ENCODE peak calls at places on chromosome 21, in four cellular contexts. K is lower lobe of right lung, Q is colonic mucosa, F is DND-41. N is an unnamed sample. For H3K9me3, the result is how much of the 10 kb centered on the place peaks cover.

GRCh38 chr21:44379991-44380865 is 26.8 kb downstream of the TRPM2 start:
- DNase-seq in K (no peak), F (no peak), Q (no peak), N (no peak)

GRCh38 chr21:32456497-32456918 is 44.0 kb downstream of the EVA1C start:
- DNase-seq in Q (no peak), F (no peak), K (no peak), N (no peak)

GRCh38 chr21:42156690-42157605 is 62.0 kb upstream of the ABCG1 start:
- DNase-seq in Q (no peak), K (no peak), F (peak), N (no peak)

GRCh38 chr21:29465528-29465927 is 166.8 kb downstream of the BACH1 start:
- DNase-seq in K (no peak), F (no peak), Q (no peak), N (no peak)

GRCh38 chr21:32524010-32524719 is 61.2 kb downstream of the TCP10L start:
- DNase-seq in K (no peak), F (no peak), Q (no peak), N (no peak)

GRCh38 chr21:44065428-44065827 is 41.8 kb upstream of the PWP2 start:
- DNase-seq in F (peak), Q (no peak), K (no peak), N (peak)

GRCh38 chr21:37244506-37245083 is 22.5 kb downstream of the VPS26C start:
- DNase-seq in F (peak), Q (no peak), K (no peak), N (no peak)

GRCh38 chr21:35663856-35664606 is 396.3 kb downstream of the SETD4 start:
- DNase-seq in Q (no peak), F (no peak), K (no peak), N (no peak)

GRCh38 chr21:39051561-39051949 is 131.7 kb downstream of the PSMG1 start:
- DNase-seq in K (no peak), F (no peak), Q (no peak), N (no peak)

GRCh38 chr21:37626320-37626719 is 259.7 kb downstream of the DYRK1A start:
- DNase-seq in K (no peak), Q (no peak), F (no peak), N (no peak)

GRCh38 chr21:15134711-15135110 is 69.9 kb upstream of the NRIP1 start:
- DNase-seq in F (no peak), Q (peak), K (peak), N (no peak)

GRCh38 chr21:29939859-29940245 is at the start of gene GRIK1:
- DNase-seq in Q (no peak), F (no peak), K (no peak), N (no peak)

GRCh38 chr21:28875078-28875477 is 117.6 kb downstream of the LTN1 start:
- DNase-seq in K (no peak), Q (no peak), F (no peak), N (no peak)

GRCh38 chr21:32480381-32480780 is 67.9 kb downstream of the EVA1C start:
- DNase-seq in Q (no peak), K (no peak), F (no peak), N (no peak)

GRCh38 chr21:41370840-41371697 is 9.2 kb downstream of the MX2 start:
- DNase-seq in K (no peak), F (no peak), Q (no peak), N (no peak)

GRCh38 chr21:46613391-46613790 is 8.5 kb upstream of the S100B start:
- DNase-seq in K (no peak), Q (no peak), F (no peak), N (no peak)

GRCh38 chr21:42313501-42313969 is 1.7 kb downstream of the TFF3 start:
- DNase-seq in F (no peak), K (no peak), Q (peak), N (no peak)

GRCh38 chr21:36395353-36396111 is 10.3 kb downstream of the CHAF1B start:
- DNase-seq in Q (no peak), K (no peak), F (no peak), N (no peak)

GRCh38 chr21:43734131-43734634 is 15.3 kb downstream of the PDXK start:
- DNase-seq in Q (peak), F (no peak), K (no peak), N (no peak)

GRCh38 chr21:31557956-31558838 is 101.3 kb upstream of the SOD1 start:
- DNase-seq in F (peak), Q (peak), K (no peak), N (peak)

GRCh38 chr21:16084776-16085364 is 355.1 kb downstream of the USP25 start:
- DNase-seq in F (no peak), Q (no peak), K (no peak), N (no peak)

GRCh38 chr21:36663033-36663855 is 35.7 kb upstream of the SIM2 start:
- DNase-seq in F (no peak), K (no peak), Q (no peak), N (no peak)

GRCh38 chr21:31347435-31348032 is 3.5 kb upstream of the TIAM1 start:
- DNase-seq in F (no peak), K (no peak), Q (no peak), N (no peak)

GRCh38 chr21:38839370-38839681 is 33.6 kb downstream of the ETS2 start:
- DNase-seq in K (no peak), F (no peak), Q (peak), N (no peak)

GRCh38 chr21:42565886-42566523 is 52.4 kb downstream of the SLC37A1 start:
- DNase-seq in Q (no peak), F (no peak), K (peak), N (no peak)

GRCh38 chr21:44427241-44428120 is 27.8 kb upstream of the LRRC3 start:
- DNase-seq in K (peak), Q (no peak), F (no peak), N (no peak)

GRCh38 chr21:31879251-31879650 is 6.4 kb downstream of the HUNK start:
- DNase-seq in K (no peak), F (no peak), Q (no peak), N (no peak)

DNA sequence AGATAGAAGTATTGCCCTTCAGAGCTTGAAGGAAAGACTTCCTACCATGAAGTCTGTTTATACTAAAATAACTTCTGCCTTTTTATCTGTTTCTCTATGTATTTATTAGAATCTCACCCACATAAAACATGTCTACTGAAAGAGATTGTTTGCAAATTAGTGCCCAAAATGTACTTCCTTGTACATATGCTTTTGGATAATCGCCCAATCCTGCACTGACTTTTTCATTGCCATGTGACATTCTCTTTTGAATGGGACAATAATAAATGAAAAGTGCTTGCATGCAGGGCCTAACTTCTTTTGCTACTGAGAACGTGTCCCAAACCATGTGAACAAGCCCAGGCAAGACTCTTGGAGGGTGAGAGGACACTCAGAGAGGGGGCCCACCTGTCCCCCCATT is 711.6 kb upstream of the ADAMTS5 start:
- DNase-seq in K (no peak), F (no peak), Q (no peak), N (no peak)
- H3K9me3 ChIP-seq in K (under half), F (under half), Q (under half), N (under half)

DNA sequence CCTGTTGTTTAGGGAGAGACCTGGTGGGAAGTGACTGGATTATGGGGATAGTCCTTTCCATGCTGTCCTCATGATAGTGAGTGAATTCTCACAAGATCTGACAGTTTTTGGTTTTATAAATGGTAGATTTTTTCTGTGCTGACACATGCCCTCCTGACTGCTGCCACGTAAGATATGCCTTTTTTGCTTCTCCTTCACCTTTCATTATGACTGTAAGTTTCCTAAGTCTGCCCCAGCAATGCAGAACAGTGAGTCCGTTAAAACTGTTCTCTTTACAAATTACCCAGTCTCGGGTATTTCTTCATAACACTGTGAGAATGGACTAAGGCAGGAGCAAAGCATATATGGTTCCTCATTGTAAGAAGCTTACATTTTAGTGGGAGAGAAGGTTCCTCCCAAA is 1727.2 kb downstream of the NCAM2 start:
- DNase-seq in F (no peak), Q (no peak), K (no peak), N (no peak)
- H3K9me3 ChIP-seq in F (half or more), Q (under half), K (under half), N (under half)

DNA sequence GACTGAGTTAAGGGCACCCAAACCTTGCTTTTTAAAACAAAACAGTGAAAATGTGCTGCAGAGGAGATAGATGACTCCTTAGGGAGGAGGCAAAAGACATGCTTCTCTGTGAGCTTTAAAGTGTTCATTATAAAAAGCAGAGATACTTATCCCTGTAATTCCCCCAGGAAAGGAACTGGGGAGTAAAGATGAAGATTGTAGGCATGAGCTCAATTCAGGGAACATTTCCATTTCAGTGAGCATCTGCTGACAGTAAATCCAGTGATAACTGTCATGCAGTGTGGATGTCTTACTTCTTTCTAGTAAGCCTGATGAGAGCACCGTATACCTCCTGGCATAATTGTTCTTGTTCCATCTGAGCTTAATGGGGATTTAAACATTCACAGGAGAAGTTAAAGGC is 1296.5 kb downstream of the MRPL39 start:
- DNase-seq in F (no peak), K (no peak), Q (no peak), N (no peak)
- H3K9me3 ChIP-seq in F (under half), K (under half), Q (under half), N (under half)

GRCh38 chr21:21730524-21730923 is 732.3 kb downstream of the NCAM2 start:
- DNase-seq in Q (no peak), K (no peak), F (no peak), N (no peak)
- H3K9me3 ChIP-seq in Q (under half), K (under half), F (under half), N (under half)

DNA sequence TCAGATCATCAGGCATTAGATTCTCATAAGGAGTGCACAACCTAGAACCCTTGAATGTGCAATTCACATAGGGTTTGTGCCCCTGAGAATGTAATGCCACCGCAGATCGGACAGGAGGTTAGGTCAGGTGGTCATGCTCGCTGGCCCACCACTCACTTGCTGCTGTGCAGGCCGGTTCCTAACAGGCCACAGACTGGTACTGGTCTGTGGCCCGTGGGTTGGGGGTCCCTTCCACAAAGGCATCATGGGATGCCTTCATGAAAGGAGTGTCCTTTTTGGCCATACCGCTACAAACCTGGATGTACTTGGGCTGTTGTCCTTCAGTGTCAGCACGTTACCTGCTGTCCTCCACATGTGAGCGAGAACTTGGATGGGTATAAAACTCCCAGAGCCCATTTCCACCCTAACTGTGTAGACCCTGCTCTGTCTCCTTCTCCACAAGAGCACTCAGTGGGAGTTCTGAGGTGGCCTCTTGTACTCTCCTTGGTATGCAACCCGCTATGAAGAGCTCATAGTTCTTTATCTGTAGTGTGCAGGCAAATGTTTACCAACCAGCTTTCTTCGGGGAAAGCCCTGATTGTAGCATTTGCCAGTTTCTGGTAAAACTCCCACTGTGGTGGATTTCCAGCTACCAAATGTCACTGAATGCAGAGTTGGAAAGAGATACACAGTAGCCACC is 41.7 kb upstream of the SLC19A1 start:
- DNase-seq in K (peak), F (no peak), Q (no peak), N (no peak)
- H3K9me3 ChIP-seq in K (under half), F (under half), Q (under half), N (under half)

GRCh38 chr21:40335689-40336088 is 468.5 kb downstream of the PCP4 start:
- DNase-seq in K (no peak), Q (no peak), F (no peak), N (no peak)

GRCh38 chr21:40331182-40331581 is 463.9 kb downstream of the PCP4 start:
- DNase-seq in K (no peak), Q (no peak), F (no peak), N (no peak)

GRCh38 chr21:40334159-40334558 is 466.9 kb downstream of the PCP4 start:
- DNase-seq in K (no peak), F (no peak), Q (no peak), N (no peak)

GRCh38 chr21:40333731-40334130 is 466.5 kb downstream of the PCP4 start:
- DNase-seq in Q (no peak), F (no peak), K (no peak), N (no peak)

DNA sequence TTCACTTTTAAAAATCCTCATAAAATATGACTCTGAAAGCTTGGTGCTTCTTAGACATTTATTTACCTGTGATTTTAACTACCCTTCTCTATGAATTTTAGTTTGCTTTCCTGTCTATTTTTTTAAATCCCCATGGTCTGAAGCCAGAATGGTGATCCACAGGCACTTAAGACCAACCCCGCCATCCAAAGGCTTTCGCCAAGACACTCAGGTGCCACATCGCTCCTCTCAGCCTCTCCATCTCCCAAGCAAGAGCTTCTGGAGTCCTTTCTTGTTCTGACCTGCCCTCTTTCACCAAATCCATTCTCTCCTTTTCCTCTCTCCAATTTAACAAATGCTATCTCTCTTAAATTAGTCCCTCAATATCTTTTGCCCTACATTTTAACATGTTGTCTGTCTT is 464.6 kb downstream of the PCP4 start:
- DNase-seq in F (no peak), K (no peak), Q (no peak), N (no peak)
- H3K9me3 ChIP-seq in F (under half), K (under half), Q (under half), N (under half)

GRCh38 chr21:34012640-34013039 is 60.7 kb upstream of the MRPS6 start:
- DNase-seq in Q (no peak), F (no peak), K (no peak), N (no peak)
- H3K9me3 ChIP-seq in Q (under half), F (under half), K (under half), N (under half)